ENCODE peak calls at places on chromosomes 11 and 22, in nine cellular contexts. S is transverse colon, Z is cardiac muscle cell, F is dorsolateral prefrontal cortex, V is ovary, O is neuronal stem cell, X is ascending aorta, L is mesendoderm, R is kidney. A is an unnamed sample.

GRCh38 chr22:45422237-45422983 is 8.9 kb downstream of the RIBC2 start:
- DNase-seq in R (no peak), S (no peak), F (peak), V (no peak), X (no peak), O (no peak), Z (no peak), L (no peak), A (no peak)

GRCh38 chr11:66051371-66051765 is 796 bp upstream of the SF3B2 start:
- DNase-seq in Z (no peak), S (no peak), R (no peak), X (no peak), V (no peak), O (no peak), L (no peak), F (no peak), A (no peak)

GRCh38 chr11:128563942-128564641 is 23.3 kb downstream of the ETS1 start:
- DNase-seq in X (no peak), F (no peak), Z (no peak), R (no peak), O (no peak), L (peak), S (no peak), V (no peak), A (no peak)

GRCh38 chr11:134001596-134001995 is 44.8 kb upstream of the IGSF9B start:
- DNase-seq in O (no peak), V (no peak), F (no peak), L (no peak), X (no peak), Z (no peak), R (no peak), S (no peak), A (no peak)

GRCh38 chr22:30238661-30239420 is 7.7 kb downstream of the LIF start:
- DNase-seq in X (no peak), S (peak), R (peak), Z (peak), F (no peak), O (no peak), V (peak), L (peak), A (no peak)

GRCh38 chr11:116852261-116853125 is 15.1 kb upstream of the APOA1 start:
- DNase-seq in S (peak), V (peak), F (no peak), L (no peak), O (no peak), Z (peak), X (no peak), R (no peak), A (peak)

GRCh38 chr11:77455740-77456139 is 18.2 kb downstream of the PAK1 start:
- DNase-seq in Z (no peak), F (no peak), V (no peak), X (no peak), O (no peak), S (no peak), R (no peak), L (no peak), A (no peak)

GRCh38 chr11:33110083-33110482 is 51.2 kb downstream of the CSTF3 start:
- DNase-seq in V (no peak), X (no peak), O (no peak), Z (no peak), S (no peak), L (no peak), R (no peak), F (no peak), A (no peak)

GRCh38 chr11:118621071-118621815 is 13.8 kb downstream of the PHLDB1 start:
- DNase-seq in V (peak), R (peak), S (peak), Z (peak), X (peak), L (peak), O (no peak), F (peak), A (no peak)

GRCh38 chr11:116601734-116602636 is 170.8 kb downstream of the BUD13 start:
- DNase-seq in S (no peak), Z (peak), O (no peak), L (peak), R (no peak), F (no peak), X (peak), V (no peak), A (no peak)

GRCh38 chr11:109697140-109697843 is 275.3 kb downstream of the C11orf87 start:
- DNase-seq in V (no peak), S (no peak), R (no peak), O (peak), L (peak), F (no peak), Z (peak), X (no peak), A (no peak)

GRCh38 chr22:36356708-36357694 is 30.8 kb downstream of the MYH9 start:
- DNase-seq in X (no peak), V (no peak), L (no peak), F (no peak), O (no peak), S (no peak), R (peak), Z (no peak), A (no peak)

GRCh38 chr11:75597636-75598035 is 35.6 kb downstream of the SERPINH1 start:
- DNase-seq in X (no peak), F (no peak), O (peak), V (no peak), Z (peak), R (no peak), L (peak), S (no peak), A (no peak)

GRCh38 chr11:31856248-31856647 is 45.1 kb upstream of the PAX6 start:
- DNase-seq in V (no peak), O (no peak), F (no peak), X (no peak), S (no peak), L (no peak), R (no peak), Z (no peak), A (peak)

GRCh38 chr11:30818721-30819120 is 232.6 kb upstream of the MPPED2 start:
- DNase-seq in V (no peak), L (peak), R (no peak), F (no peak), X (no peak), S (no peak), O (no peak), Z (no peak), A (no peak)

GRCh38 chr11:103923473-103923931 is 112.9 kb upstream of the DDI1 start:
- DNase-seq in X (no peak), Z (no peak), S (no peak), R (no peak), O (no peak), F (no peak), L (peak), V (no peak), A (no peak)

GRCh38 chr11:105713696-105714095 is 103.8 kb downstream of the GRIA4 start:
- DNase-seq in S (no peak), Z (no peak), V (no peak), L (no peak), X (no peak), R (no peak), O (no peak), F (no peak), A (no peak)

GRCh38 chr11:10379022-10379421 is 74.1 kb downstream of the ADM start:
- DNase-seq in Z (no peak), S (no peak), O (peak), L (peak), R (no peak), X (no peak), F (no peak), V (no peak), A (no peak)

DNA sequence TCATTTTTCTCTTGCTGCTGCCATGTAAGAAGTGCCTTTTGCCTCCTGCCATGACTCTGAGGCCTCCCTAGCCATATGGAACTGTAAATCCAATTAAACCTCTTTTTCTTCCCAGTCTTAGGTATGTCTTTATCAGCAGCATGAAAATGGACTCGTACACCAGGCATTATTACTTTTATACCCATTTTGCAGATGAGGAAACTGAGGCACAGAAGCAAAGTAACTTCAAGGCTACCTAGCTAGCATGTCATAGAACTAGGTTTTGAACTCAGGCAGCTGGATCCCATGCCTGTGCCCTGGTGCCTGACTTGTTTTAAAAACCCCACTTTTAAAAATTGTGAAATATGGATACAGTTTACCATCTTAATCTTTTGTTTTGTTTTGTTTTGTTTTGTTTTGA is 25.8 kb downstream of the KIAA1671 start:
- DNase-seq in L (no peak), X (no peak), F (no peak), R (no peak), S (no peak), O (no peak), V (no peak), Z (no peak), A (no peak)
- H3K27ac ChIP-seq in L (no peak), X (peak), F (peak), R (no peak), S (peak), O (no peak), V (no peak), Z (peak), A (peak)

GRCh38 chr11:122089111-122089510 is 26.9 kb downstream of the BLID start:
- DNase-seq in S (no peak), Z (no peak), X (no peak), F (no peak), L (no peak), O (no peak), V (no peak), R (no peak), A (no peak)
- H3K27ac ChIP-seq in S (no peak), Z (peak), X (peak), F (peak), L (no peak), O (no peak), V (no peak), R (no peak), A (no peak)

GRCh38 chr22:28268176-28268575 is 349.1 kb upstream of the PITPNB start:
- DNase-seq in L (no peak), F (no peak), S (no peak), O (no peak), X (no peak), V (no peak), Z (no peak), R (no peak), A (no peak)

GRCh38 chr22:28269277-28269676 is 350.2 kb upstream of the PITPNB start:
- DNase-seq in O (no peak), S (no peak), X (no peak), Z (no peak), V (no peak), L (no peak), R (no peak), F (no peak), A (no peak)

GRCh38 chr22:28268845-28269244 is 349.8 kb upstream of the PITPNB start:
- DNase-seq in V (no peak), F (no peak), X (no peak), L (no peak), O (no peak), S (no peak), Z (no peak), R (no peak), A (no peak)
- H3K27ac ChIP-seq in V (no peak), F (peak), X (peak), L (no peak), O (no peak), S (no peak), Z (no peak), R (no peak), A (no peak)

DNA sequence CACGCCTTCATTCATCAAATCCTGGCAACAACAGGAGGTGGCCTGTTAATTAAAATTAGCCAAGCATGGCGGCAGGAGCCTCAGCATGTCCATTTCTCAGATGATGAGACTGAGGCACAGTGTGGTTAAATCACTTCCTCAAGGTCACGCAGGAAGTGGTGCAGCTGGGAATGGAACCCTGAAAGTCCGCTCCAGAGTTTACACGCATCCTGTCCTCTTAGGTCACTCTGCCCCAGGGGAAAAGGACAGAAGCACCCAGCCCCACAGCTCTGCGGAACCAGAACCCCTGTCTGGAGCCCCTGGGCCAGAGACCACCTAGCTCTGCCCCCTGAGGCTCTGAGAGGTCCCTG is 19.6 kb downstream of the RPL3 start:
- DNase-seq in O (no peak), L (peak), Z (no peak), X (no peak), R (no peak), S (peak), F (no peak), V (no peak), A (no peak)
- H3K27ac ChIP-seq in O (no peak), L (no peak), Z (no peak), X (peak), R (no peak), S (peak), F (no peak), V (no peak), A (no peak)

DNA sequence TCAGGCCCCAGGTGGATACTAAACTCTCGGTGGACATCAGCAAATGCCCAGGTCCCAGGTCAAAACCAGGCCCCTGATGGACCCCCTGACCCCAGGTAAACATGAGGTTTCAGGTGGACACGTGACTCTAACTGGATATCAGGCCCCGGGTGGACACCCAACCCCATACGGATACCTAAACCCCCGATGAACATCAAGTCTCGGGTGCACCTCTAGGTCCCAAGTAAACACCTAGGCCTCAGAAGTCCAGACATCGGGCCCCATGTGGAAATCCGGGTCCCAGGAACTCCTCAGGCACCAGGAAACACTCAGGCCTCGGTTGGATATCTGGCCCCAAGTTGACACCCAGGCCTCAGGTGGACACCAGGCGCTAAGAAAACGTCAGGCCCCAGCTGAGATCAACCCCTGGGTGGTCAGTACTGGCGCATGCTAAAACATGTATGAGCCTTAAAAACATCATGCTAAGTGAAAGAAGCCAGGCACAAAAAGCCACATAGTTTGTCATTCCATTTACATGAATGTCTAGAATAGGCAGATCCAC is 54.4 kb upstream of the SEPTIN5 start:
- DNase-seq in V (no peak), X (peak), S (no peak), O (no peak), L (no peak), F (no peak), R (no peak), Z (no peak), A (no peak)
- H3K27ac ChIP-seq in V (no peak), X (no peak), S (no peak), O (no peak), L (no peak), F (no peak), R (no peak), Z (no peak), A (no peak)